ENCODE peak calls at places on chromosomes 1 and 21, in eight cellular contexts. S, V, T, X, W, R, P and N are unnamed samples.

GRCh38 chr21:38266732-38267131 is 9.9 kb downstream of the KCNJ15 start:
- DNase-seq in V (no peak), X (no peak), R (no peak), P (no peak), S (peak; percentile 54), W (no peak), T (no peak), N (no peak)

GRCh38 chr21:38277501-38278111 is 20.8 kb downstream of the KCNJ15 start:
- DNase-seq in X (no peak), P (peak; percentile 65), S (peak; percentile 99), R (no peak), W (no peak), V (no peak), T (peak; percentile 89), N (no peak)

GRCh38 chr1:65995326-65995725 is 202.6 kb downstream of the PDE4B start:
- DNase-seq in V (no peak), S (no peak), R (no peak), P (no peak), X (no peak), W (no peak), T (no peak), N (no peak)

GRCh38 chr1:222326710-222327036 is 221.2 kb downstream of the HHIPL2 start:
- DNase-seq in X (no peak), V (no peak), R (no peak), P (no peak), T (no peak), W (no peak), S (no peak), N (no peak)

GRCh38 chr1:107820797-107821196 is 144.2 kb downstream of the VAV3 start:
- DNase-seq in R (no peak), P (no peak), S (peak; percentile 25), W (peak; percentile 44), X (no peak), V (no peak), T (no peak), N (no peak)

GRCh38 chr1:184622136-184622823 is 132.4 kb downstream of the EDEM3 start:
- DNase-seq in R (no peak), T (peak; percentile 88), V (no peak), X (no peak), S (no peak), W (no peak), P (peak; percentile 93), N (no peak)

GRCh38 chr21:45443595-45444181 is 38.7 kb downstream of the COL18A1 start:
- DNase-seq in X (no peak), T (no peak), R (no peak), W (no peak), S (no peak), P (no peak), V (no peak), N (peak; percentile 7)

GRCh38 chr1:179366093-179366800 is 476 bp downstream of the AXDND1 start:
- DNase-seq in T (no peak), R (no peak), W (no peak), P (no peak), S (no peak), V (peak; percentile 13), X (no peak), N (no peak)

GRCh38 chr1:110285316-110285715 is 53.9 kb upstream of the RBM15 start:
- DNase-seq in V (no peak), R (no peak), S (no peak), X (no peak), P (no peak), W (no peak), T (no peak), N (no peak)

GRCh38 chr1:151942882-151943281 is 33.6 kb upstream of the THEM4 start:
- DNase-seq in R (no peak), V (no peak), X (no peak), S (no peak), W (no peak), P (no peak), T (no peak), N (no peak)

GRCh38 chr1:110218739-110219138 is 8.6 kb downstream of the KCNC4 start:
- DNase-seq in X (no peak), T (no peak), V (peak; percentile 23), W (no peak), P (no peak), S (no peak), R (peak; percentile 42), N (no peak)

GRCh38 chr1:25688390-25689119 is 72.0 kb downstream of the MAN1C1 start:
- DNase-seq in R (no peak), P (no peak), W (no peak), S (no peak), V (no peak), X (no peak), T (peak; percentile 79), N (no peak)

GRCh38 chr1:86914998-86915736 is 732 bp downstream of the HS2ST1 start:
- DNase-seq in X (peak; percentile 47), P (peak; percentile 32), W (peak; percentile 58), S (peak; percentile 57), R (peak; percentile 31), T (peak; percentile 50), V (peak; percentile 87), N (peak; percentile 58)

GRCh38 chr1:8663090-8663802 is 154.2 kb downstream of the RERE start:
- DNase-seq in P (no peak), V (no peak), W (no peak), X (no peak), R (no peak), T (no peak), S (no peak), N (no peak)

GRCh38 chr21:19130379-19131028 is 726.9 kb upstream of the TMPRSS15 start:
- DNase-seq in R (no peak), P (no peak), W (no peak), T (no peak), V (no peak), X (no peak), S (no peak), N (no peak)

GRCh38 chr1:46181343-46182260 is 5.3 kb upstream of the P3R3URF start:
- DNase-seq in R (no peak), X (no peak), W (peak; percentile 86), P (no peak), V (no peak), T (no peak), S (peak; percentile 69), N (no peak)

GRCh38 chr1:88462481-88463261 is 221.4 kb upstream of the PKN2 start:
- DNase-seq in P (no peak), T (no peak), W (no peak), X (peak; percentile 31), V (peak; percentile 87), S (no peak), R (peak; percentile 18), N (peak; percentile 68)
- TF ChIP-seq CTCF in P (no peak), T (no peak), W (no peak), X (no peak), V (no peak), S (peak; percentile 4), R (no peak), N (no peak)

DNA sequence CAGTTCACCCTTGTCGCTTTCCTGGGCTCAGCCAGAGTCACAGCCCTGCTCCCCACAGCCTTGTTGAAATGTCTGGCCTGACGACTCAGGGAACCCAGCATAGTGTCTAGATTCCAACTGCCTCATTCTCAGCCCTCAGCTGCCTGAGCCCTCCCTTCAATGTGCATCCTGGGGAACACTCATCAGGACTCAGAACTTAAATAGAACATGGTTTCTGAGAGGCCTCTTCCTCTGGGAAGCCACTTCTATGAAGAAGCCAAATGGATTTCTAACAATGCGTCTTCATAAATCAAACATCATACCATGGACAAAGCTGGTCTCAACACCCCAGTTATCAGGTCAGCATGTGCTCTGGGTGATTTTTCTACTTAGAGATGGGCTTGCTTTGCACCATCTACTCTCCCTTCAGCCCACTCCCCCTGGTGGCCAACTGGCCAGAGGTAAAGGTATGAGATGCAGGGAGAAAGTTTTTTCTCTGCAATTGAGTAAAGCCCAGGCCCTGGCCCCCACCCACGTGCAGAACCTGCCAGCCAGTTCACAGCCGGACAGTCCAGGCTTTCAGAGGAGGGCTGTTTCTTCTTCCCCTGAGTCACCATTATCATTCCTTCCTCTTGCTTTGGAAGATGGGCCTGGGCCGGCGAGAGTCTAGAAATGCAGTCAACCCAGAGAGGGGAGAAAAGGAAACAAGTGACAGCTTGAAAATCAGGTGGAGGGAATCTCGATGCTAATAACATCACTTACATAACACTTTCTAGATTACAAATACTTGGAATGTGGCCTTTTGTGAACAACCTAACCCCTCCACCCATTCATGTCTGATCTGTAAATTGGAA is 32.1 kb downstream of the CD244 start:
- DNase-seq in S (no peak), T (peak; percentile 52), W (peak; percentile 48), V (peak; percentile 88), X (peak; percentile 62), R (peak; percentile 71), P (no peak), N (peak; percentile 88)
- TF ChIP-seq CTCF in S (peak; percentile 80), T (no peak), W (peak; percentile 87), V (peak; percentile 83), X (peak; percentile 81), R (peak; percentile 85), P (no peak), N (peak; percentile 87)

GRCh38 chr1:245087723-245088122 is 67.1 kb upstream of the KIF26B start:
- DNase-seq in W (no peak), P (no peak), S (no peak), R (no peak), V (no peak), X (no peak), T (no peak), N (no peak)

GRCh38 chr1:245085508-245086095 is 69.2 kb upstream of the KIF26B start:
- DNase-seq in P (no peak), X (no peak), W (peak; percentile 35), V (no peak), R (no peak), T (no peak), S (peak; percentile 89), N (no peak)

GRCh38 chr1:245090491-245091090 is 64.2 kb upstream of the KIF26B start:
- DNase-seq in P (no peak), T (no peak), X (no peak), R (no peak), V (no peak), W (peak; percentile 28), S (peak; percentile 63), N (no peak)

GRCh38 chr1:245084551-245084950 is 70.2 kb upstream of the KIF26B start:
- DNase-seq in W (peak; percentile 15), T (no peak), P (no peak), S (no peak), V (no peak), X (no peak), R (no peak), N (no peak)

GRCh38 chr1:245086389-245086969 is 68.3 kb upstream of the KIF26B start:
- DNase-seq in R (no peak), W (no peak), X (no peak), V (no peak), S (peak; percentile 81), P (no peak), T (no peak), N (no peak)
- TF ChIP-seq CTCF in R (no peak), W (no peak), X (no peak), V (no peak), S (no peak), P (no peak), T (no peak), N (no peak)

DNA sequence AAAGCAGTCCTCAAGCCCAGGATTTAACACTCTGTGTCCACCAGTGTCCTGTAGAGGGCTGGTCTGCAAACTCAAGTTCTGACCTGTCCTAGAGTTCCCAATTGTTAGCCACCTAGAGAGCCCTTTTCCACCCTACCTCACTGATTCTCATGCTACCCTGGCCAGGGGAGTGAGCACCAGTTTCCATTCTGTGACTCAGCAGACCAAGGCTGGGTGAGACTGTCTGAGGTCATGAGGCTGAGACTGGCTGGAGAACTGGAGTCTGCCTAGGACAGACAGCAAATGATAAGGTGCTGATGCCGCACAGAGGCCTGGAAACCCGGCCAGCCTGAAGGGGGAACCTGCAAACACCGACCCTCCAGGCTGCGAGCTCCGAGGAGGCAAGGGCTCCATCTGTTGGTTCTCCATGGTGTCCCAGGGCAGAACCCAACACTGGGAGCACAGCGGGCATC is 13.7 kb downstream of the GLIS1 start:
- DNase-seq in X (no peak), W (no peak), T (no peak), V (peak; percentile 72), S (no peak), P (no peak), R (no peak), N (no peak)
- TF ChIP-seq CTCF in X (no peak), W (no peak), T (no peak), V (peak; percentile 55), S (no peak), P (no peak), R (peak; percentile 49), N (no peak)